ENCODE peak calls at places on chromosomes 3 and 15, in five cellular contexts. X is NCI-H82; A is fibroblast of the conjunctiva; Y is posterior cingulate gyrus; U is naive thymus-derived CD4-positive, alpha-beta T cell. Z is an unnamed sample.

GRCh38 chr3:172666873-172667694 is 43.8 kb downstream of the NCEH1 start:
- DNase-seq in U (peak), Y (no peak), A (peak), X (peak), Z (peak)

GRCh38 chr3:42747581-42747980 is 25.5 kb downstream of the CCDC13 start:
- DNase-seq in Y (no peak), A (no peak), U (no peak), X (no peak), Z (no peak)

GRCh38 chr3:41975421-41976103 is 13.7 kb upstream of the ULK4 start:
- DNase-seq in U (no peak), Y (no peak), X (no peak), A (no peak), Z (no peak)

GRCh38 chr3:45574067-45574494 is 20.5 kb upstream of the LIMD1 start:
- DNase-seq in X (no peak), U (no peak), Y (no peak), A (no peak), Z (no peak)

GRCh38 chr15:69060041-69060481 is 45.6 kb downstream of the NOX5 start:
- DNase-seq in A (no peak), Y (peak), X (peak), U (no peak), Z (no peak)

GRCh38 chr3:184710870-184711365 is 946 bp downstream of the MAGEF1 start:
- DNase-seq in X (peak), U (peak), Y (no peak), A (no peak), Z (no peak)

GRCh38 chr3:133038089-133038730 is at the start of gene TMEM108:
- DNase-seq in A (peak), U (no peak), X (peak), Y (peak), Z (peak)

GRCh38 chr3:194642769-194643168 is 9.6 kb upstream of the TMEM44 start:
- DNase-seq in U (no peak), A (no peak), X (no peak), Y (no peak), Z (no peak)

GRCh38 chr15:27492021-27492621 is 521.1 kb downstream of the GABRG3 start:
- DNase-seq in U (no peak), X (no peak), Y (peak), A (no peak), Z (no peak)

GRCh38 chr3:73504255-73504654 is 120.5 kb downstream of the PDZRN3 start:
- DNase-seq in X (no peak), U (no peak), A (no peak), Y (no peak), Z (no peak)

GRCh38 chr15:54803139-54803808 is 393.5 kb downstream of the RSL24D1 start:
- DNase-seq in A (no peak), X (no peak), Y (no peak), U (no peak), Z (peak)

GRCh38 chr3:165883126-165883525 is 45.9 kb upstream of the BCHE start:
- DNase-seq in U (no peak), X (no peak), A (no peak), Y (no peak), Z (no peak)

GRCh38 chr15:51363391-51363790 is 21.9 kb downstream of the GLDN start:
- DNase-seq in Y (no peak), X (no peak), U (no peak), A (no peak), Z (no peak)

GRCh38 chr3:154943981-154944380 is 136.1 kb upstream of the MME start:
- DNase-seq in Y (no peak), X (no peak), A (no peak), U (no peak), Z (no peak)

GRCh38 chr3:196792771-196793170 is 53.1 kb downstream of the PAK2 start:
- DNase-seq in X (no peak), A (peak), Y (no peak), U (no peak), Z (no peak)

GRCh38 chr3:181512787-181513186 is 198.9 kb upstream of the SOX2 start:
- DNase-seq in U (no peak), X (no peak), A (no peak), Y (no peak), Z (no peak)

GRCh38 chr15:32670624-32671022 is 29.1 kb downstream of the SCG5 start:
- DNase-seq in Y (no peak), U (no peak), A (no peak), X (no peak), Z (no peak)

GRCh38 chr3:171458056-171458856 is 1.9 kb downstream of the TNIK start:
- DNase-seq in A (no peak), Y (peak), U (peak), X (no peak), Z (no peak)

GRCh38 chr3:189739396-189739795 is 108.2 kb downstream of the TP63 start:
- DNase-seq in X (no peak), U (no peak), Y (no peak), A (no peak), Z (no peak)

GRCh38 chr15:39918688-39919385 is 1.2 kb downstream of the GPR176 start:
- DNase-seq in X (peak), Y (no peak), U (no peak), A (peak), Z (no peak)

GRCh38 chr15:91706366-91707032 is 147.0 kb upstream of the SLCO3A1 start:
- DNase-seq in Y (peak), X (peak), A (peak), U (peak), Z (peak)

GRCh38 chr3:195872800-195873199 is 35.6 kb downstream of the TNK2 start:
- DNase-seq in X (no peak), U (no peak), A (no peak), Y (peak), Z (no peak)

GRCh38 chr3:116444819-116445290 is 432 bp downstream of the LSAMP start:
- DNase-seq in X (peak), U (no peak), A (no peak), Y (peak), Z (no peak)